ENCODE peak calls at places on chromosomes 3 and 15, in four cellular contexts. One of them, this sample, is unnamed.

GRCh38 chr15:57327985-57328471 is 48.3 kb upstream of the CGNL1 start:
- DNase-seq in SK-N-SH: no peak
- DNase-seq in K562: peak; percentile 57
- DNase-seq in HepG2: no peak
- DNase-seq in this sample: no peak

GRCh38 chr15:67746022-67746421 is 79.3 kb upstream of the SKOR1 start:
- DNase-seq in SK-N-SH: no peak
- DNase-seq in K562: no peak
- DNase-seq in HepG2: no peak
- DNase-seq in this sample: no peak

GRCh38 chr15:45454825-45455224 is 67.7 kb downstream of the SLC30A4 start:
- DNase-seq in SK-N-SH: no peak
- DNase-seq in K562: peak; percentile 20
- DNase-seq in HepG2: no peak
- DNase-seq in this sample: no peak

GRCh38 chr3:140292684-140293083 is 357.7 kb downstream of the CLSTN2 start:
- DNase-seq in SK-N-SH: no peak
- DNase-seq in K562: no peak
- DNase-seq in HepG2: no peak
- DNase-seq in this sample: no peak

GRCh38 chr3:152079980-152080379 is 188.7 kb upstream of the MBNL1 start:
- DNase-seq in SK-N-SH: no peak
- DNase-seq in K562: no peak
- DNase-seq in HepG2: no peak
- DNase-seq in this sample: no peak

GRCh38 chr3:70090322-70090913 is 90.9 kb downstream of the SAMMSON start:
- DNase-seq in SK-N-SH: peak; percentile 39
- DNase-seq in K562: peak; percentile 6
- DNase-seq in HepG2: no peak
- DNase-seq in this sample: no peak

GRCh38 chr15:96181873-96182301 is 148.6 kb upstream of the NR2F2 start:
- DNase-seq in SK-N-SH: no peak
- DNase-seq in K562: no peak
- DNase-seq in HepG2: no peak
- DNase-seq in this sample: no peak

GRCh38 chr3:57797701-57798487 is 41.8 kb downstream of the SLMAP start:
- DNase-seq in SK-N-SH: no peak
- DNase-seq in K562: no peak
- DNase-seq in HepG2: peak; percentile 85
- DNase-seq in this sample: no peak

GRCh38 chr3:59998040-59998439 is 948.2 kb upstream of the CFAP20DC start:
- DNase-seq in SK-N-SH: peak; percentile 3
- DNase-seq in K562: peak; percentile 0
- DNase-seq in HepG2: no peak
- DNase-seq in this sample: peak; percentile 11

GRCh38 chr3:10778492-10779292 is 37.3 kb upstream of the SLC6A11 start:
- DNase-seq in SK-N-SH: no peak
- DNase-seq in K562: no peak
- DNase-seq in HepG2: no peak
- DNase-seq in this sample: no peak

GRCh38 chr15:31106495-31107300 is 5.2 kb upstream of the TRPM1 start:
- DNase-seq in SK-N-SH: no peak
- DNase-seq in K562: no peak
- DNase-seq in HepG2: no peak
- DNase-seq in this sample: no peak

GRCh38 chr15:31116423-31117030 is 15.0 kb upstream of the TRPM1 start:
- DNase-seq in SK-N-SH: no peak
- DNase-seq in K562: no peak
- DNase-seq in HepG2: no peak
- DNase-seq in this sample: no peak

GRCh38 chr15:31108836-31109235 is 7.3 kb upstream of the TRPM1 start:
- DNase-seq in SK-N-SH: no peak
- DNase-seq in K562: no peak
- DNase-seq in HepG2: no peak
- DNase-seq in this sample: no peak

GRCh38 chr15:31111091-31111647 is 9.6 kb upstream of the TRPM1 start:
- DNase-seq in SK-N-SH: no peak
- DNase-seq in K562: no peak
- DNase-seq in HepG2: no peak
- DNase-seq in this sample: no peak
- TF ChIP-seq FOXJ3 in SK-N-SH: no peak
- TF ChIP-seq FOXJ3 in K562: no peak
- TF ChIP-seq FOXJ3 in HepG2: no peak
- TF ChIP-seq FOXJ3 in this sample: no peak

GRCh38 chr15:51203797-51204196 is 109.1 kb upstream of the TNFAIP8L3 start:
- DNase-seq in SK-N-SH: no peak
- DNase-seq in K562: no peak
- DNase-seq in HepG2: peak; percentile 4
- DNase-seq in this sample: no peak
- TF ChIP-seq FOXJ3 in SK-N-SH: no peak
- TF ChIP-seq FOXJ3 in K562: no peak
- TF ChIP-seq FOXJ3 in HepG2: no peak
- TF ChIP-seq FOXJ3 in this sample: no peak

DNA sequence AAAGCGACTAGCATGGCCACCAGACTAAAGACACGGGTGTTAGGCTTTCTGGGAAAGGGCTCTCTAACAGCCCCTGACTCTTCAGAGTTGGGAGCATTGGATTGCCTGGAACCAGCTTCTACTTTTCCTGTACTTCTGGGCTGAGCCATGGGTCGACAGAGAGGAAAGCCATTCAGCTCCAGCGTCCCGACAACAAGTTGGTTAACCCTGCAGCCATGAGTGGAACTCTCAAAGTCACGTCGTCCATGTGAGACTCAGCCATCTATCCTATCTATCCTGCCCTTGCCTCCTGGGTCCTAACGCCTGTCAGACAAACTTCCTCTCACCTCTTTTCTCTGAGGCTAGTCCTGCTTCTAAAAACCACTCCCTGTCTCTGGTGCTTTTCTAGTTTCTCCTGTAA is 32.6 kb upstream of the TBC1D5 start:
- DNase-seq in SK-N-SH: no peak
- DNase-seq in K562: no peak
- DNase-seq in HepG2: no peak
- DNase-seq in this sample: no peak
- TF ChIP-seq FOXJ3 in SK-N-SH: no peak
- TF ChIP-seq FOXJ3 in K562: no peak
- TF ChIP-seq FOXJ3 in HepG2: no peak
- TF ChIP-seq FOXJ3 in this sample: no peak

GRCh38 chr3:7520593-7520992 is 659.7 kb downstream of the GRM7 start:
- DNase-seq in SK-N-SH: no peak
- DNase-seq in K562: no peak
- DNase-seq in HepG2: no peak
- DNase-seq in this sample: no peak

GRCh38 chr3:7517979-7518378 is 657.1 kb downstream of the GRM7 start:
- DNase-seq in SK-N-SH: no peak
- DNase-seq in K562: no peak
- DNase-seq in HepG2: no peak
- DNase-seq in this sample: no peak

GRCh38 chr3:7520059-7520458 is 659.1 kb downstream of the GRM7 start:
- DNase-seq in SK-N-SH: no peak
- DNase-seq in K562: no peak
- DNase-seq in HepG2: no peak
- DNase-seq in this sample: no peak

GRCh38 chr3:7518471-7518870 is 657.6 kb downstream of the GRM7 start:
- DNase-seq in SK-N-SH: peak; percentile 5
- DNase-seq in K562: no peak
- DNase-seq in HepG2: no peak
- DNase-seq in this sample: no peak
- TF ChIP-seq FOXJ3 in SK-N-SH: no peak
- TF ChIP-seq FOXJ3 in K562: no peak
- TF ChIP-seq FOXJ3 in HepG2: no peak
- TF ChIP-seq FOXJ3 in this sample: no peak

GRCh38 chr15:98620020-98620419 is 28.3 kb upstream of the IGF1R start:
- DNase-seq in SK-N-SH: no peak
- DNase-seq in K562: no peak
- DNase-seq in HepG2: no peak
- DNase-seq in this sample: no peak
- TF ChIP-seq FOXJ3 in SK-N-SH: no peak
- TF ChIP-seq FOXJ3 in K562: no peak
- TF ChIP-seq FOXJ3 in HepG2: no peak
- TF ChIP-seq FOXJ3 in this sample: no peak

GRCh38 chr3:33875680-33876079 is 77.2 kb downstream of the PDCD6IP start:
- DNase-seq in SK-N-SH: no peak
- DNase-seq in K562: no peak
- DNase-seq in HepG2: no peak
- DNase-seq in this sample: no peak
- TF ChIP-seq FOXJ3 in SK-N-SH: no peak
- TF ChIP-seq FOXJ3 in K562: no peak
- TF ChIP-seq FOXJ3 in HepG2: no peak
- TF ChIP-seq FOXJ3 in this sample: no peak

This sample was measured in WTC11.